ENCODE peak calls at places on chromosomes 7 and 10, in four cellular contexts. H, X, A and R are unnamed samples.

GRCh38 chr10:33265621-33266020 is 68.8 kb downstream of the NRP1 start:
- DNase-seq in H (no peak), X (no peak), A (no peak), R (no peak)

GRCh38 chr7:78139335-78139734 is 340.8 kb downstream of the PHTF2 start:
- DNase-seq in H (no peak), X (no peak), A (no peak), R (no peak)

GRCh38 chr7:44748042-44748947 is at the start of gene ZMIZ2:
- DNase-seq in H (no peak), X (peak; percentile 38), A (peak; percentile 64), R (peak; percentile 82)

GRCh38 chr10:124710266-124710881 is 33.8 kb downstream of the FAM53B start:
- DNase-seq in H (no peak), X (no peak), A (no peak), R (no peak)

GRCh38 chr7:146331369-146331768 is 214.8 kb downstream of the CNTNAP2 start:
- DNase-seq in H (no peak), X (no peak), A (no peak), R (no peak)

GRCh38 chr7:95686109-95686508 is 86.2 kb upstream of the DYNC1I1 start:
- DNase-seq in H (no peak), X (no peak), A (peak; percentile 40), R (no peak)

GRCh38 chr10:118908487-118909280 is 120.8 kb upstream of the NANOS1 start:
- DNase-seq in H (no peak), X (no peak), A (no peak), R (no peak)

GRCh38 chr7:101754432-101755159 is 62.8 kb upstream of the CUX1 start:
- DNase-seq in H (no peak), X (no peak), A (no peak), R (no peak)

GRCh38 chr7:37698782-37699181 is 15.2 kb downstream of the GPR141 start:
- DNase-seq in H (no peak), X (no peak), A (no peak), R (no peak)

GRCh38 chr7:119010635-119011034 is 786.1 kb downstream of the ANKRD7 start:
- DNase-seq in H (no peak), X (no peak), A (no peak), R (no peak)

GRCh38 chr7:130896898-130897514 is 163.0 kb upstream of the KLF14 start:
- DNase-seq in H (no peak), X (no peak), A (peak; percentile 52), R (peak; percentile 63)

GRCh38 chr7:21675255-21675654 is 132.4 kb downstream of the DNAH11 start:
- DNase-seq in H (no peak), X (no peak), A (no peak), R (no peak)

GRCh38 chr7:158448701-158449100 is 138.9 kb downstream of the PTPRN2 start:
- DNase-seq in H (no peak), X (no peak), A (no peak), R (no peak)

GRCh38 chr7:74017122-74017521 is 10.9 kb upstream of the ELN start:
- DNase-seq in H (no peak), X (no peak), A (no peak), R (no peak)

GRCh38 chr7:114789161-114789560 is 132.7 kb upstream of the MDFIC start:
- DNase-seq in H (no peak), X (no peak), A (no peak), R (no peak)

DNA sequence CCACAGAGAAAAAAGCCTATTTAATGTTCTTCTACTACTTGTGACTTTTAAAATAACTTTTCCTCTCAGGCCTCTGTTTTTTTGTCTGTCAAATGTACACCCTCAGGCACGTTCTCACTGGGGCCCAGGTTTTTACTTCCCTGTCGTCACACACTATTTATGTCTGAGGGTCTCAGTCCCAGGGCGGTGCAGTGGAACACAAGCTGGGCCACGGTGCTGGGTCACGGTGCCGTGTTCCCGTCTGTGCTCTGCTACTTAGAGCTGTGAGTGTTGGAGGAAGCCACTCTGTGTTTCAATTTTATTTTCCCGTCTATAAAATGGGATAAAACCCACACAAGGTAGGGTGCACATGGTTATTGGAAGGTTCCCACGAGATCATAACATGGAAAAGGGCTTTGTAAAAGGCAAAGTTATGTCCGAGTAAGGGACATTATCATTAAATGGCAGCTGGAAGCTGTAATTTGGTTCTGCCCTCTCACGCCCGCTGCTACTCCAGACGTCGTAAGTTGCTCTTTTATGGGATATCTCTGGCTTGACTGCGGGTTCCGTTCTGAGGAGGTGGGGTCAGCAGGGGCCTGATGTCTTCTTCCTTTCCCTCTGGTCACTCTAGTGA is 25.1 kb downstream of the ZNF775 start:
- DNase-seq in H (no peak), X (no peak), A (no peak), R (no peak)
- H3K4me3 ChIP-seq in H (peak overlapping the region; percentile 91), X (peak overlapping the region; percentile 49), A (peak overlapping the region; percentile 79), R (peak overlapping the region; percentile 65)

GRCh38 chr10:30207485-30208052 is 141.5 kb downstream of the MTPAP start:
- DNase-seq in H (peak; percentile 17), X (no peak), A (no peak), R (no peak)
- TF ChIP-seq YY1 in H (no peak), X (no peak), A (no peak), R (no peak)

DNA sequence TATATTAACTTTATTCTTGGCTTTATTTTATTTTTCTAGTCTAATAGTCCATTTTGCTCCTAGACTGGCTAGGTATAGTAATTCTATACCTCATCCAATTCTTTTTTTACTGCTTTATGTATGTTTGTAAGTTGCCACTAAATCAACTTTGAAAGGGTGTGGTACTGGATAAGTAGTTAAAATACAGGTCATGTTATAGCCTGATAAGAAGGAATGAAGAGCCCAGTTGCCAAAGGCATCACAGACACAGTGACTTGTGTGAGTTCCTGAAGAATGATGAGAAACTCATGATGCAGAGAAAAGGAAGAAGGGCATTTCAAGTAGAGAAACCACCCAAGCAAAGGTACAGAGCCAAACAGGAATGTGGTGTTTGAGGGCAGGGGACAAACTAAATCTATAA is 27.3 kb downstream of the NAPEPLD start:
- DNase-seq in H (no peak), X (no peak), A (no peak), R (no peak)
- TF ChIP-seq SUZ12 in H (no peak), X (no peak), A (no peak), R (no peak)

DNA sequence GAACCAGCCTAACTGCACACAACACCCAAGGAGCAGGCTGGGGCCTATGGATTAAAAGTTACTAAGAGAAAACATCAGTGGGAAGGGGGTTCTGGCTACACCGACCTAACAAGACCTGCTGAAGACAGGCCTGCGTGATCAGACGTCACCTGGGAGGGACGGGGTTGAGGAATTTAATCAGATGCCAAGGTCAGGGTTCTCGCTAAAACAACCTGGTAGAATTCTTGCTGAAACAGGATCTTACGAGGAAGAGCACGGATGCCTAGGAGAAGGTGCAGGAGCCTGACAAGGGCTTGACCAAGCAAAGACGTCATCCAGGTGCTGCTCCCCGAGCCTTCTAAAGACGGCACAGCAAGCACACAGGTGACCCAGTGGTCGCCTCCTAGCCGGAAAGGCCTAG is 1.6 kb downstream of the IDI2 start:
- DNase-seq in H (no peak), X (no peak), A (no peak), R (no peak)
- H3K4me3 ChIP-seq in H (no peak overlapping the region), X (no peak overlapping the region), A (no peak overlapping the region), R (no peak overlapping the region)

GRCh38 chr10:35881320-35881719 is 239.2 kb upstream of the FZD8 start:
- DNase-seq in H (no peak), X (no peak), A (no peak), R (no peak)
- TF ChIP-seq YY1 in H (no peak), X (no peak), A (no peak), R (no peak)

GRCh38 chr10:17616403-17617030 is 657 bp downstream of the HACD1 start:
- DNase-seq in H (no peak), X (peak; percentile 36), A (peak; percentile 64), R (no peak)
- TF ChIP-seq SUZ12 in H (no peak), X (no peak), A (no peak), R (no peak)

GRCh38 chr10:14564268-14564744 is 210.4 kb downstream of the FAM107B start:
- DNase-seq in H (no peak), X (no peak), A (no peak), R (no peak)

GRCh38 chr10:14563359-14563758 is 211.3 kb downstream of the FAM107B start:
- DNase-seq in H (no peak), X (no peak), A (no peak), R (no peak)

GRCh38 chr10:14560794-14561765 is 213.6 kb downstream of the FAM107B start:
- DNase-seq in H (no peak), X (no peak), A (no peak), R (no peak)

GRCh38 chr10:14562197-14562596 is 212.5 kb downstream of the FAM107B start:
- DNase-seq in H (no peak), X (no peak), A (no peak), R (no peak)

GRCh38 chr10:14562615-14563214 is 212.0 kb downstream of the FAM107B start:
- DNase-seq in H (no peak), X (no peak), A (no peak), R (no peak)
- H3K4me3 ChIP-seq in H (peak overlapping the region; percentile 14), X (no peak overlapping the region), A (no peak overlapping the region), R (no peak overlapping the region)

DNA sequence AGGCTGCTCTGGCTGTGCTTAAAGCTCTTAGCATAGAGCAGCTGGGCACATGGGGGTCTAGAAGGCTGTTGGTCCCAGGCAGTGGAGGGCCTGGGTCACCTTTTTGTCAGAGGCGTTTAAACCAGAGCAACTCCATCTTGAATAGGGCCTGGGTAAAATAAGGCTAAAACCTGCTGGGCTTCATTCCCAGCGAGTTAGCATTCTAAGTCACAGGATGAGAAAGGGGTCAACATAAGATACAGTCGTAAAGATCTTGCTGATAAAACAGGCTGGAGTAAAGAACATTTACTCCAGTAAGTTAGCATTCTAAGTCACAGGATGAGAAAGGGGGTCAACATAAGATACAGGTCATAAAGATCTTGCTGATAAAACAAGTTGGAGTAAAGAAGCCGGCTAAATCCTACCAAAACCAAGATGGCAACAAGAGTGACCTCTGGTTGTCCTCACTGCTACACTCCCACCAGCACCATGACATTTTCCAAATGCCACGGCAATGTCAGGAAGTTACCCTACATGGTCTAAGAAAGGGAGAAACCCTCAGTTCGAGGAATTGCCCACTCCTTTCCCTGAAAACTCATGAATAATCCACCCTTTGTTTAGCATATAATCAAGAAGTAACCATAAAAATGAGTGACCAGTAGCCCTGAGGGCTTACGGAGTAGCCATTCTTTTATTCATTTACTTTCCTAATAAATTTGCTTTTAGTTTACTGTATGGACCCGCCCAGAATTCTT is 96.8 kb upstream of the PCBD1 start:
- DNase-seq in H (no peak), X (no peak), A (no peak), R (no peak)
- TF ChIP-seq YY1 in H (no peak), X (no peak), A (no peak), R (no peak)

GRCh38 chr7:120857558-120858298 is at the start of gene TSPAN12:
- DNase-seq in H (no peak), X (no peak), A (peak; percentile 39), R (peak; percentile 77)
- TF ChIP-seq SUZ12 in H (no peak), X (no peak), A (no peak), R (no peak)